ENCODE peak calls at places on chromosomes 11 and 22, in six cellular contexts. V, Q, J, C, M and N are unnamed samples.
A peak's percentile ranks its signal among the peaks of the same experiment; 100 is the strongest.

GRCh38 chr11:62472063-62472884 is 53.4 kb downstream of the SCGB1A1 start:
- DNase-seq in J (peak; percentile 76), V (no peak), Q (no peak), C (no peak), M (peak; percentile 52), N (no peak)

GRCh38 chr11:67416416-67417335 is 1.2 kb downstream of the CARNS1 start:
- DNase-seq in J (no peak), C (no peak), V (peak; percentile 18), M (no peak), Q (no peak), N (no peak)

GRCh38 chr22:19710020-19710768 is 4.1 kb upstream of the SEPTIN5 start:
- DNase-seq in V (no peak), Q (no peak), M (no peak), J (peak; percentile 13), C (no peak), N (no peak)

GRCh38 chr11:114061053-114062049 is 1.8 kb downstream of the ZBTB16 start:
- DNase-seq in Q (peak; percentile 51), J (no peak), M (peak; percentile 54), V (peak; percentile 48), C (peak; percentile 76), N (peak; percentile 94)

GRCh38 chr11:16862733-16863132 is 124.3 kb downstream of the C11orf58 start:
- DNase-seq in J (no peak), Q (no peak), V (no peak), M (no peak), C (no peak), N (no peak)

GRCh38 chr11:11387201-11387600 is 34.2 kb upstream of the CSNK2A3 start:
- DNase-seq in M (no peak), Q (no peak), J (no peak), V (no peak), C (no peak), N (no peak)

GRCh38 chr11:1219446-1219835 is 3.4 kb upstream of the MUC5B start:
- DNase-seq in Q (no peak), J (no peak), C (no peak), V (no peak), M (no peak), N (no peak)

GRCh38 chr22:36028646-36029405 is at the start of gene RBFOX2:
- DNase-seq in C (peak; percentile 99), V (peak; percentile 97), J (peak; percentile 99), Q (peak; percentile 98), M (peak; percentile 98), N (peak; percentile 96)

GRCh38 chr11:70517996-70518907 is 119.9 kb downstream of the CTTN start:
- DNase-seq in C (no peak), V (no peak), Q (no peak), J (no peak), M (no peak), N (no peak)

GRCh38 chr11:131889760-131890620 is 519.6 kb downstream of the NTM start:
- DNase-seq in V (no peak), J (no peak), Q (no peak), C (no peak), M (no peak), N (no peak)

GRCh38 chr11:47387944-47388696 is 9.8 kb upstream of the SPI1 start:
- DNase-seq in J (no peak), C (no peak), Q (no peak), M (no peak), V (no peak), N (no peak)

GRCh38 chr11:70071996-70072395 is 6.1 kb upstream of the ANO1 start:
- DNase-seq in C (peak; percentile 32), M (no peak), J (no peak), V (no peak), Q (no peak), N (no peak)

GRCh38 chr11:94011478-94011877 is 9.7 kb upstream of the HEPHL1 start:
- DNase-seq in M (no peak), V (no peak), Q (no peak), C (no peak), J (no peak), N (no peak)

GRCh38 chr22:36156515-36157419 is 3.8 kb downstream of the APOL3 start:
- DNase-seq in V (peak; percentile 98), C (peak; percentile 91), Q (peak; percentile 85), J (peak; percentile 89), M (peak; percentile 89), N (peak; percentile 63)

GRCh38 chr11:130728185-130729160 is 187.8 kb downstream of the SNX19 start:
- DNase-seq in C (no peak), Q (no peak), M (no peak), V (no peak), J (no peak), N (no peak)

GRCh38 chr11:72119188-72119587 is 6.7 kb upstream of the ANAPC15 start:
- DNase-seq in M (no peak), C (no peak), J (no peak), V (no peak), Q (no peak), N (no peak)

GRCh38 chr22:20128902-20129746 is 2.5 kb upstream of the ZDHHC8 start:
- DNase-seq in M (no peak), V (peak; percentile 33), C (peak; percentile 90), J (no peak), Q (peak; percentile 57), N (peak; percentile 45)

DNA sequence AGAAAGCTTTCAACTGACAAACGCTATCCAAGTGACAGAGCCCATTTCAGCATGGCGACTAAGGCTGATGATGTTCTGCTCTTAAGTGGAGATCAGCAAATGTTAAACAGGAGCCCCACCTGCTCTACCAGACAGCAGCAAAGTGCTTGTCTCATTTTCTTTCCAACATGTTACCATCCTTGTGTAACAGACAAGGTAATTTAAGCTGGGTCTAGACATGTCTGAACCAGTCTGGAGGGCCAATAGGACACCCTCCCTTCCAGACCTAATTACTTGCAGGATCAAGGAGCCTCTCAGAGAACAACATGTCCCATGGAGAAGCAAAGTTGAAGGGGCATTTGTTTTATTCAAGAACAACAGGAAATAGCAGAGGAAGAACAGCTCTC is 3.9 kb upstream of the LMO2 start:
- DNase-seq in M (no peak), J (no peak), V (no peak), C (no peak), Q (no peak), N (peak; percentile 57)
- H3K4me3 ChIP-seq in M (no peak overlapping the region), J (no peak overlapping the region), V (no peak overlapping the region), C (no peak overlapping the region), Q (no peak overlapping the region), N (no peak overlapping the region)

GRCh38 chr11:65849771-65850216 is 8.2 kb downstream of the CFL1 start:
- DNase-seq in C (no peak), V (no peak), J (no peak), M (no peak), Q (no peak), N (no peak)
- TF ChIP-seq POLR2A in C (no peak), V (no peak), J (no peak), M (no peak), Q (no peak), N (no peak)

GRCh38 chr22:37417264-37417663 is 10.0 kb downstream of the ELFN2 start:
- DNase-seq in C (no peak), Q (no peak), M (no peak), J (no peak), V (no peak), N (no peak)
- H3K36me3 ChIP-seq in C (no peaks in the 10 kb centered on the region), Q (no peaks in the 10 kb centered on the region), M (no peaks in the 10 kb centered on the region), J (no peaks in the 10 kb centered on the region), V (no peaks in the 10 kb centered on the region), N (no peaks in the 10 kb centered on the region)

GRCh38 chr22:17201285-17201945 is 17.8 kb downstream of the ADA2 start:
- DNase-seq in M (no peak), C (peak; percentile 57), V (peak; percentile 21), J (no peak), Q (no peak), N (no peak)
- H3K4me3 ChIP-seq in M (no peak overlapping the region), C (no peak overlapping the region), V (no peak overlapping the region), J (no peak overlapping the region), Q (no peak overlapping the region), N (no peak overlapping the region)

DNA sequence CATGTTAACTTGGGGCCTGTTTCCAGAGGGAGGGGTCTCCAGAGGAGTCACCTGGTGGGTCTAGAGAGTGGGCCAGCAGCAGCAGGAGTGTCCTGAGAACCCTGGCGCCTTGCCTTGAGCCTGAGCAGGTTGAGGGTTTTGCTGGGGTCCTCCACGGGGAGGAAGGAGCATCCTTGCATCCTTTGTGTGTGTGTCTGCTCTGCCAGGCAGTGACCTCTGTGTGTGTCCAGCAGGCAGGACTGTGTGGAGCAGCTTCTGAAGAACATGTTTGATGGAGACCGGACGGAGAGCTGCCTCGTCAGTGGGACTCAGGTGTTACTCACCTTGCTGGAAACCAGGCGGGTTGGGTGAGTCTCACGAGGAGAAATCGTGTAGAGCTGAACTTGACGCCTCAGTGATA is 55.7 kb downstream of the SBF1 start:
- DNase-seq in J (no peak), V (no peak), C (no peak), M (no peak), Q (no peak), N (no peak)
- TF ChIP-seq POLR2A in J (no peak), V (no peak), C (no peak), M (no peak), Q (no peak), N (no peak)

GRCh38 chr22:25388866-25389540 is 169.6 kb downstream of the CRYBB2 start:
- DNase-seq in C (no peak), V (no peak), M (no peak), Q (no peak), J (no peak), N (no peak)
- H3K36me3 ChIP-seq in C (no peaks in the 10 kb centered on the region), V (no peaks in the 10 kb centered on the region), M (no peaks in the 10 kb centered on the region), Q (no peaks in the 10 kb centered on the region), J (no peaks in the 10 kb centered on the region), N (no peaks in the 10 kb centered on the region)

DNA sequence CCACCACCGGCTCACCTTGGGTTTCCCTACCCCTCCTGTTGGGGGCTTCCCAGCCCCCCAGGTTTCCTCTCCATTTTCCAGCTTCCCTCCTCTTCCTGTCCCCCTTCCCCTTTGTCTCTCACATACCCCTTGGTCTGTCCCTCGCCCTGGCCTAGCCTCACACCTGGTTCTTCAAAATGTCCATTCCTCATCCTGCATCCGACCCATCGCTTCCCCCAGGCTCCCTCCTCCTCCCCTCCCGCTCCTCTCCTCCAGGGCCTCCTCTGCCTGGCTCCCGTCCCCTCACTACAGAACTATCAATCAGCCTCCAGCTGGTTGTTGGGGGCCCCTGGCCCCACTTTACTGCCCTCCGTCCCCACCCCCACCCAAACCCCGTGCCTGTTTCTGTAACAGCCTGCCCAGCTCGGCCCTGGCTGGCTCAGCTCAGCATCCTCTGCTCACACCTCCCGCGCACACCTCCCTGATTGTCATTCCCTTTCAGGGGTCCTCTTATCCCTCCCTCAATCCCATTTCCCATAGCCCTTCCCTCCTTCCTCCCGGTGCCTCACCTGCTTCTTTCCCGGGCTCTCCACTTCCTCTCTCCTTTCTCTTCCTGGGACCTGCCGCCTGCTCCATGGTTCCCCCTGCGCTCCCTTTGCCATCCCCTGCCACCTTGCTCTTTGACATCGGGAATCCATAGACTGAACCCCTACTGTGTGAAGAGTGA is 1.3 kb downstream of the CNIH2 start:
- DNase-seq in V (no peak), Q (no peak), C (no peak), M (no peak), J (no peak), N (no peak)
- H3K4me3 ChIP-seq in V (no peak overlapping the region), Q (no peak overlapping the region), C (no peak overlapping the region), M (no peak overlapping the region), J (no peak overlapping the region), N (no peak overlapping the region)